ENCODE peak calls at places on chromosomes 1 and 21, in four cellular contexts. B is HepG2, X is K562, M is GM12878. N is an unnamed sample.

GRCh38 chr1:30373471-30374399 is 349.6 kb downstream of the MATN1 start:
- DNase-seq in X (no peak), M (no peak), B (no peak), N (no peak)

GRCh38 chr1:143497374-143497747 is 474.4 kb downstream of the FAM72C start:
- DNase-seq in M (no peak), X (no peak), B (no peak), N (peak; percentile 3)

GRCh38 chr1:9303916-9304315 is 11.2 kb downstream of the SPSB1 start:
- DNase-seq in B (no peak), X (no peak), M (no peak), N (no peak)

GRCh38 chr21:33924766-33925100 is 9.1 kb upstream of the ATP5PO start:
- DNase-seq in X (peak; percentile 13), M (no peak), B (no peak), N (no peak)

GRCh38 chr1:2050793-2051682 is 827 bp downstream of the PRKCZ start:
- DNase-seq in B (no peak), M (no peak), X (no peak), N (no peak)

GRCh38 chr1:2952371-2952770 is 68.9 kb upstream of the ACTRT2 start:
- DNase-seq in M (no peak), X (no peak), B (no peak), N (no peak)

GRCh38 chr1:41174170-41174569 is 67.9 kb downstream of the SCMH1 start:
- DNase-seq in M (no peak), X (no peak), B (no peak), N (no peak)

GRCh38 chr1:2583331-2583791 is 3.2 kb upstream of the PRXL2B start:
- DNase-seq in M (no peak), X (no peak), B (no peak), N (no peak)

GRCh38 chr21:44084496-44085241 is 22.5 kb upstream of the PWP2 start:
- DNase-seq in M (no peak), X (no peak), B (no peak), N (no peak)

GRCh38 chr1:172719066-172719627 is 60.2 kb downstream of the FASLG start:
- DNase-seq in M (no peak), X (no peak), B (no peak), N (no peak)

GRCh38 chr1:116466810-116467557 is 93.9 kb downstream of the ATP1A1 start:
- DNase-seq in X (no peak), B (no peak), M (no peak), N (no peak)

GRCh38 chr1:196723325-196724185 is 51.1 kb upstream of the CFHR3 start:
- DNase-seq in B (peak; percentile 67), X (peak; percentile 44), M (no peak), N (peak; percentile 66)

GRCh38 chr1:54571326-54571725 is 23.3 kb downstream of the ACOT11 start:
- DNase-seq in B (no peak), M (no peak), X (no peak), N (no peak)

GRCh38 chr1:171087896-171088295 is 2.8 kb upstream of the FMO3 start:
- DNase-seq in B (no peak), X (no peak), M (no peak), N (no peak)

GRCh38 chr1:60678802-60679201 is 403.6 kb upstream of the NFIA start:
- DNase-seq in M (no peak), B (no peak), X (no peak), N (no peak)

GRCh38 chr1:42927920-42928505 is 30.7 kb downstream of the SLC2A1 start:
- DNase-seq in M (no peak), X (no peak), B (no peak), N (no peak)

GRCh38 chr1:58575831-58576726 is 973 bp downstream of the TACSTD2 start:
- DNase-seq in B (no peak), X (no peak), M (no peak), N (no peak)

GRCh38 chr1:40984066-40984465 is 4.6 kb downstream of the CTPS1 start:
- DNase-seq in X (no peak), M (no peak), B (no peak), N (no peak)

GRCh38 chr21:40602105-40602504 is 244.9 kb downstream of the DSCAM start:
- DNase-seq in M (no peak), X (no peak), B (no peak), N (no peak)

GRCh38 chr1:70497152-70497551 is 86.1 kb downstream of the CTH start:
- DNase-seq in B (no peak), X (no peak), M (no peak), N (no peak)

GRCh38 chr1:25556791-25557476 is 13.5 kb downstream of the LDLRAP1 start:
- DNase-seq in B (no peak), M (no peak), X (no peak), N (no peak)

GRCh38 chr1:183032122-183032921 is 9.1 kb downstream of the LAMC1 start:
- DNase-seq in X (no peak), B (peak; percentile 58), M (no peak), N (no peak)

GRCh38 chr1:85451236-85451830 is 13.6 kb downstream of the DDAH1 start:
- DNase-seq in B (no peak), M (no peak), X (no peak), N (no peak)

GRCh38 chr1:223704921-223705878 is 7.1 kb upstream of the CAPN2 start:
- DNase-seq in M (no peak), B (no peak), X (no peak), N (no peak)

GRCh38 chr21:42724226-42724920 is 71.0 kb downstream of the PDE9A start:
- DNase-seq in B (peak; percentile 91), X (no peak), M (no peak), N (no peak)

GRCh38 chr1:58017641-58018040 is 528.9 kb downstream of the OMA1 start:
- DNase-seq in M (no peak), B (no peak), X (no peak), N (no peak)

GRCh38 chr1:61253059-61253735 is 170.8 kb downstream of the NFIA start:
- DNase-seq in M (no peak), X (peak; percentile 66), B (peak; percentile 66), N (no peak)

GRCh38 chr21:41071410-41071809 is 96.5 kb upstream of the BACE2 start:
- DNase-seq in M (no peak), B (no peak), X (no peak), N (no peak)

DNA sequence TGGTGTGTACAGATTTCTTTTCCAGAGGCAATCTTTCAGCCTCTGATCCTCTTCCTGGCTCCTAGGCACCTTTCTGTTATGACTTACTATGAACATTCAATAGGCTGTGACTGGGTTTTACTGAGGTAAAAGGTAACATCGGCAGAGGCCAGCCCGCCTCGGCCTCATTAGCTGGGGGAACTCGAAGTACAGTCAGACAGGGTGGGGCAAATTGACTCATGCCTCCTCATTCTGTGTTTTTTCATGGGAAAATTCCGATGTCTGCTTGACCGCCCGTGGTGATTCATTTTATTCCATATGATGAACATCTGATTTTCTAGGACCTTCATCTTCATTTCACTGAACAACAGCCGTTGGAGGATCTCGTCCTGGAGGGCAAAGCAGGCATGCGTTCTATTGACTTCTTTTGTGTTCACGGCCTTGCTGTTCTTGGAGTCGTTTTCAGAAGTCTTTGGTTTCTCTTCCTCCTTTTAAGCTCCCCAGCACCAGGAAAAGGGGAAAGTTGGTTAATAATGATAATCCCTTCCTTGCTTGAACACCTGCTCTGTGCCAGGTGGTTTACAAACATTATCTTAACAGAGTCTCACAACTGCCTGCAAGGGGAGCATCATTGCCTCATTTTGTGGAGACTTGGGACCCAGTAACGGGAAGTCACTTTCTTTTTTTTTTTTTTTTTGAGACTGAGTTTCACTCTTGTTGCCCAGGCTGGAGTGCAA is 4.8 kb downstream of the TEX46 start:
- DNase-seq in M (no peak), X (no peak), B (no peak), N (no peak)
- TF ChIP-seq SP1 in M (no peak), X (no peak), B (no peak), N (no peak)

DNA sequence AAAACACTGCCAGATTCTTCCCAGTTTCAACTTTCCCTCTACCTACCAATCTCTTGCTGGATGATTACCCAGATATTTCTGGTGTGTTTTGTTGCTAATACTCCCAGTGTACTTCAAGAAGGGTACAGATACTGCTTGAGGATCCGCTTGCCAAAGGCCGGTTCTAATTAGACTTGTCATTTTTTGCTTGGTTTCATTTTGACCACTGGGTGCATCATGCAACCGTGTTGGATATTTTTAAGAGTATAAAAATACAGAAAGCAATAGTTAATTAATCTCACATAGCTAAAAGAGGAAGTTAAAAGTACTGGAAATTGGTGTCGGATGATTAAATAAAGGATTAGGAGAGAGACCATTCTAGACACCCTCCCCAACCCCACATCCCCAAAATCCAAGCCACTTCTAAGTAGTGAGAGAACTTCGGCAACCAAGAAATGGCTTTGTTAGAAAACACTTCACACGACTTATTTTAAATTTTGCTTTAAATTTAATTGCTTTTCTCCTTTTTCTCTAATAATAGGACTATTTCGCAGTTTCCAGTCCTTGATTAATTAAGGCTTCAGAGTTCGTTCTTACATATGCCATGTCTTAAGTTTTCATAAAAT is 2.5 kb upstream of the CDKN2C start:
- DNase-seq in B (no peak), M (no peak), X (no peak), N (no peak)
- TF ChIP-seq TARDBP in B (no peak), M (no peak), X (no peak), N (no peak)

GRCh38 chr1:7738044-7738443 is 33.1 kb upstream of the VAMP3 start:
- DNase-seq in M (no peak), B (no peak), X (no peak), N (no peak)
- TF ChIP-seq SP1 in M (no peak), B (no peak), X (no peak), N (no peak)

DNA sequence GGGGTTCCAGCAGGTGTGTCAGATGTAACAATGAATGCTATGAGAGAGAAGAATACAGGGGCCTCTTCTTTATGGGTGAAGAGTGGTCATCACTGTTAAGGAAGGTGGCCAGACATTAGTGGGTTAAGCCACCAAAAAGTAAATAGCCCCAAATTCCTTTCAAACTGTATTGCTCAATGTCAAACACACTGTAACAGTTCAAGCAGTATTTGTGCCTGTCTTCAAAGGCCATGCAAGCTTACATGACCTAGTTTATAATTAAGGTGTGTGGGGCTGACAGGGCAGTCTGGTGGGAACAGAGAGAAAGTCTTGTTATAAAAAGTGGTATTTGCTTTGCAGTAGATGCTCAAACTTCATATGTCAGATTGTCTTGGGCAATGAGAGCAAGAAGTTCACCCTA is 18.5 kb downstream of the CHIT1 start:
- DNase-seq in M (no peak), B (peak; percentile 77), X (no peak), N (no peak)
- TF ChIP-seq TARDBP in M (no peak), B (peak; percentile 28), X (no peak), N (no peak)

N was measured in HEK293T.